ENCODE peak calls at places on chromosomes 13 and 19, in five cellular contexts. A is K562, J is H1, P is GM12878, F is HepG2. K is an unnamed sample.
A peak's percentile ranks its signal among the peaks of the same experiment; 100 is the strongest.

GRCh38 chr13:97329331-97329730 is 104.6 kb upstream of the RAP2A start:
- DNase-seq in F (no peak), A (no peak), P (no peak), J (no peak), K (no peak)

GRCh38 chr13:40666905-40667621 is 622 bp upstream of the FOXO1 start:
- DNase-seq in P (no peak), A (peak; percentile 57), J (no peak), F (peak; percentile 48), K (peak; percentile 59)

GRCh38 chr19:54517483-54517882 is 14.9 kb downstream of the LAIR2 start:
- DNase-seq in F (peak; percentile 52), P (no peak), J (no peak), A (peak; percentile 80), K (peak; percentile 63)

GRCh38 chr19:42301646-42302204 is at the start of gene PRR19:
- DNase-seq in P (no peak), A (peak; percentile 56), F (no peak), J (no peak), K (no peak)

GRCh38 chr13:40206241-40207109 is 460.0 kb downstream of the FOXO1 start:
- DNase-seq in A (no peak), P (peak; percentile 53), J (no peak), F (no peak), K (no peak)

GRCh38 chr19:3365447-3366103 is 808 bp upstream of the NFIC start:
- DNase-seq in A (no peak), J (no peak), F (no peak), P (no peak), K (no peak)

GRCh38 chr19:6416658-6417405 is 7.8 kb downstream of the KHSRP start:
- DNase-seq in F (no peak), J (no peak), A (no peak), P (no peak), K (no peak)

GRCh38 chr19:5309438-5310204 is 31.0 kb downstream of the PTPRS start:
- DNase-seq in P (no peak), J (no peak), F (no peak), A (no peak), K (peak; percentile 29)

GRCh38 chr13:27636624-27637288 is 15.1 kb downstream of the POLR1D start:
- DNase-seq in A (no peak), F (no peak), P (no peak), J (no peak), K (no peak)

GRCh38 chr19:55171440-55171839 is 5.0 kb upstream of the DNAAF3 start:
- DNase-seq in F (no peak), J (no peak), A (no peak), P (no peak), K (no peak)

GRCh38 chr19:24063312-24063711 is 23.7 kb upstream of the ZNF254 start:
- DNase-seq in F (peak; percentile 86), A (no peak), P (no peak), J (no peak), K (no peak)

GRCh38 chr19:3618144-3618810 is 8.3 kb downstream of the CACTIN start:
- DNase-seq in J (no peak), P (peak; percentile 12), F (no peak), A (peak; percentile 90), K (peak; percentile 80)

GRCh38 chr13:48539550-48539949 is 6.7 kb upstream of the RCBTB2 start:
- DNase-seq in A (no peak), J (no peak), P (no peak), F (no peak), K (no peak)

GRCh38 chr19:17436094-17436873 is 12.2 kb downstream of the TMEM221 start:
- DNase-seq in F (no peak), P (no peak), J (no peak), A (no peak), K (no peak)

GRCh38 chr13:94550030-94550738 is 45.8 kb downstream of the TGDS start:
- DNase-seq in F (peak; percentile 21), A (no peak), P (peak; percentile 4), J (no peak), K (no peak)

DNA sequence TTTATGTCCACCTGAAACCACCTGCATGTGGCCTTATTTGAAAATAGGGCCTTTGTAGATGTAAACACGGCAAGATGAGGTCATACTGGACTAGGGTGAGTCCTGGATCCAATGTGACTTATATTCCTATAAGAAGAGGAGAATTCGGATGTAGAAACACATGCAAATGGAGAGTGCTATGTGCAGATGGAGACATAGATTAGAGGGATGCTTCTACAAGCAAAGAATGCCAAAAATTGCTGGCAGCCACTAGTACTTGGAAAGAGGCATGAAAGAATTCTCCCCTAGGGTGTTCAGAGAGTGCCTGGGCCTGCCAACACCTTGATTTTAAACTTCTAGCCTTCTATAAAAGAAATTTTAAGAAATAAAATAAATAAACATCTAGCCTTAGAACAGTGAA is 226.1 kb downstream of the RFC3 start:
- DNase-seq in A (no peak), F (no peak), J (no peak), P (no peak), K (no peak)
- TF ChIP-seq ATF2 in A (no peak), F (no peak), J (no peak), P (no peak), K (no peak)

GRCh38 chr19:16142032-16142580 is 1.4 kb upstream of the HSH2D start:
- DNase-seq in P (no peak), J (no peak), F (no peak), A (no peak), K (no peak)

GRCh38 chr19:16146112-16146511 is 2.6 kb downstream of the HSH2D start:
- DNase-seq in P (no peak), A (no peak), J (no peak), F (no peak), K (no peak)

GRCh38 chr19:16141043-16141442 is 2.4 kb upstream of the HSH2D start:
- DNase-seq in P (peak; percentile 75), F (no peak), J (no peak), A (peak; percentile 42), K (no peak)

GRCh38 chr19:16144216-16144581 is 714 bp downstream of the HSH2D start:
- DNase-seq in F (no peak), A (no peak), P (no peak), J (no peak), K (no peak)

DNA sequence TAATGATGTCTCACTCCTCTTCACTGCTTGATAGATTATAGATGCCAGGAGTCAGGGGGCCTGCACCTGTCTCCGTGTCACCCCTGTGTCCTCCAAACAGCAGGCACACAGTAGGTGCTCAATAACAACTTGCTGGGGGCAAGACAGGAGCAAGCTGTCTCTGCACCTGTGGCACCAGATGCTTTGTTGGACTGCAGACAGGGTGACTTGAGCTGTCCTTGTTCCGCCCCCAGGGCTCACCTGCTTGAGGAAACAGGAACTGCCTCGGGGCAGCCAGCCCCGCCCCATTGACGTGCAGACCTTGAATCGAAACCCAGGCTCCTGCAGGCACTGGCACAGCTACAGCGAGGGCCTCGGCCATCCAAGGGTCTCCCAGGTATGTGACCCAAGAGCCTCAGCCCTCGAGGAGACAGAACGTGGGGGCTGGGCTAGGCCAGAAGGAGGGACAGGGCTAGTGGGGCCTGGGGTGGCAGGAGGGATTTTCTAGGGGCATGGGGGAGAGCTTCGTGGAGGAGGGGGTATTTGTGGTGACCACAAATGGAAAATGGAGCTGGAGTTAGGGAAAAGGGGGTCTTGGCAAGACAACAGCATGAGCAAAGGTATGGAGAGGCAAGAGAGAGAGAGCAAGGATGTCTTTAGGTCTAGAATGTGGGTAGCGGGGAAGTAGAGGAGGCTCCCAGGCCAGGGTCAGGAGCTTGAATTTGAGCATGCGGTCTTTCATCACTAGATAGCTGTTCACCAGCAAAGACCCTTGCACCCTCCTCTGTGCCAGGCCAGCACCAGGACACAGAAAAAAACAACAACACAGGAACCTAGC is at the start of gene HSH2D:
- DNase-seq in F (peak; percentile 45), A (no peak), P (peak; percentile 90), J (peak; percentile 63), K (peak; percentile 73)
- TF ChIP-seq ATF2 in F (no peak), A (no peak), P (no peak), J (no peak), K (no peak)

GRCh38 chr19:15368051-15368632 is 11.4 kb downstream of the AKAP8 start:
- DNase-seq in F (no peak), A (no peak), J (no peak), P (no peak), K (no peak)
- TF ChIP-seq ATF2 in F (no peak), A (no peak), J (no peak), P (no peak), K (no peak)

GRCh38 chr13:96053003-96053703 is at the start of gene UGGT2:
- DNase-seq in P (peak; percentile 64), A (peak; percentile 92), J (peak; percentile 59), F (peak; percentile 85), K (peak; percentile 80)

GRCh38 chr13:96052655-96053002 is 572 bp downstream of the UGGT2 start:
- DNase-seq in P (peak; percentile 28), A (peak; percentile 17), F (peak; percentile 52), J (no peak), K (no peak)
- TF ChIP-seq ATF2 in P (peak; percentile 79), A (no peak), F (peak; percentile 19), J (peak; percentile 70), K (no peak)

GRCh38 chr19:48635966-48636858 is 967 bp downstream of the DBP start:
- DNase-seq in J (no peak), P (no peak), F (no peak), A (no peak), K (no peak)
- TF ChIP-seq ATF2 in J (no peak), P (no peak), F (no peak), A (no peak), K (no peak)

DNA sequence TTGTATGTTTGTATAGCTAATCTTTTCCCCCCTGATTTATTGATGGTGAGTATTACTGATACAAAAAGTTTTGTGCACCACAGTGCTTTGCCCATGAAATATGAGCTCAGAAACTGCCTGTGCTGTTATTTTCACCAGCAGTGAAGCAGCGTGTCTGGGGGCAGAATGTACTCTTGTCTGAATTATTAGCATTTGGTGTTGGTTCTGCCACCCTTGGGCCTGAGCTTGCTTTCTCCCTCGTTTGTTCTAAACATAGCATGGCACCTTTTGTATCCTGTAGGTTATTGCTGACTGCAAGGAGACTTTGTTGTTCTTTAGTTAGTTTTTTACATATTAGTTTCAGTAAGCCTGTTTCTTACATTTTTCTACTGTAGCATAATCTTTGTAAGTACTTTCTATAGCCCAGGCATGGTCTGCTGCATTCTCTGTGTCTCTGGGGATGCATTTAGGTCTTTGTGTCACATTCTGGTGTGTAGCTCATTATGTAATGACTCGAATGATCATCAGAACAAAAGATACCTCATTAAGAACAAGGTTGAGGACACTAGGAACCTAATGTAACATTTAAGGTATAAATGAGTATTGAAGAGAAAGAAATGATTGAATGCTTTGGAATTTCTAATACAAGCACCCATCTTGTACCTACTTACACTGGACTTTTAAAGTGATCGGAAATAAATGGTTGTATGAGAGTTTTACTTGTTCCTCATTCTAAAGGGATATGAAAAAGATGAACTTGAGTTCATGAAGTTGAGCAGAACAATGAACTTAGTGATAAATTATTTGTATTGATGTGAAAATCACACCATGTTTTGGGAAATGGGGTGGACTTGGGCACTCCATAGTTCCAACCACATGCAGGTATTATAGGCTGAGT is 50.3 kb upstream of the GPI start:
- DNase-seq in P (peak; percentile 32), J (no peak), F (no peak), A (no peak), K (no peak)
- TF ChIP-seq ATF2 in P (no peak), J (no peak), F (no peak), A (no peak), K (no peak)

K was measured in WTC11.